ENCODE peak calls at places on chromosome 16, in nine cellular contexts. One of them, this sample, is unnamed.

GRCh38 chr16:73152731-73153130 is 104.8 kb upstream of the ZFHX3 start:
- DNase-seq in mesothelial cell of epicardium: no peak
- DNase-seq in gastrocnemius medialis: no peak
- DNase-seq in AG04449: no peak
- DNase-seq in neural progenitor cell: peak
- DNase-seq in BJ: no peak
- DNase-seq in progenitor cell of endocrine pancreas: peak
- DNase-seq in right lobe of liver: no peak
- DNase-seq in endothelial cell: peak
- DNase-seq in this sample: no peak

GRCh38 chr16:78748471-78748929 is 649.0 kb downstream of the WWOX start:
- DNase-seq in mesothelial cell of epicardium: no peak
- DNase-seq in gastrocnemius medialis: peak
- DNase-seq in AG04449: no peak
- DNase-seq in neural progenitor cell: no peak
- DNase-seq in BJ: no peak
- DNase-seq in progenitor cell of endocrine pancreas: no peak
- DNase-seq in right lobe of liver: no peak
- DNase-seq in endothelial cell: no peak
- DNase-seq in this sample: no peak

GRCh38 chr16:53502331-53503269 is at the start of gene AKTIP:
- DNase-seq in mesothelial cell of epicardium: peak
- DNase-seq in gastrocnemius medialis: peak
- DNase-seq in AG04449: no peak
- DNase-seq in neural progenitor cell: peak
- DNase-seq in BJ: no peak
- DNase-seq in progenitor cell of endocrine pancreas: peak
- DNase-seq in right lobe of liver: peak
- DNase-seq in endothelial cell: peak
- DNase-seq in this sample: no peak

GRCh38 chr16:86067936-86068335 is 169.0 kb downstream of the IRF8 start:
- DNase-seq in mesothelial cell of epicardium: no peak
- DNase-seq in gastrocnemius medialis: no peak
- DNase-seq in AG04449: no peak
- DNase-seq in neural progenitor cell: no peak
- DNase-seq in BJ: no peak
- DNase-seq in progenitor cell of endocrine pancreas: no peak
- DNase-seq in right lobe of liver: no peak
- DNase-seq in endothelial cell: no peak
- DNase-seq in this sample: no peak

GRCh38 chr16:71927383-71927782 is 32.1 kb downstream of the IST1 start:
- DNase-seq in mesothelial cell of epicardium: peak
- DNase-seq in gastrocnemius medialis: peak
- DNase-seq in AG04449: peak
- DNase-seq in neural progenitor cell: no peak
- DNase-seq in BJ: peak
- DNase-seq in progenitor cell of endocrine pancreas: no peak
- DNase-seq in right lobe of liver: no peak
- DNase-seq in endothelial cell: no peak
- DNase-seq in this sample: peak

GRCh38 chr16:47905771-47906170 is 250.0 kb downstream of the ABCC12 start:
- DNase-seq in mesothelial cell of epicardium: no peak
- DNase-seq in gastrocnemius medialis: no peak
- DNase-seq in AG04449: no peak
- DNase-seq in neural progenitor cell: no peak
- DNase-seq in BJ: peak
- DNase-seq in progenitor cell of endocrine pancreas: no peak
- DNase-seq in right lobe of liver: no peak
- DNase-seq in endothelial cell: no peak
- DNase-seq in this sample: no peak

GRCh38 chr16:4882261-4882632 is 35.0 kb downstream of the UBN1 start:
- DNase-seq in mesothelial cell of epicardium: no peak
- DNase-seq in gastrocnemius medialis: no peak
- DNase-seq in AG04449: no peak
- DNase-seq in neural progenitor cell: no peak
- DNase-seq in BJ: no peak
- DNase-seq in progenitor cell of endocrine pancreas: no peak
- DNase-seq in right lobe of liver: no peak
- DNase-seq in endothelial cell: no peak
- DNase-seq in this sample: peak

GRCh38 chr16:3776316-3776715 is 59.0 kb upstream of the TRAP1 start:
- DNase-seq in mesothelial cell of epicardium: no peak
- DNase-seq in gastrocnemius medialis: peak
- DNase-seq in AG04449: no peak
- DNase-seq in neural progenitor cell: no peak
- DNase-seq in BJ: no peak
- DNase-seq in progenitor cell of endocrine pancreas: no peak
- DNase-seq in right lobe of liver: peak
- DNase-seq in endothelial cell: no peak
- DNase-seq in this sample: no peak

GRCh38 chr16:11408261-11408660 is 63.0 kb downstream of the RMI2 start:
- DNase-seq in mesothelial cell of epicardium: no peak
- DNase-seq in gastrocnemius medialis: no peak
- DNase-seq in AG04449: no peak
- DNase-seq in neural progenitor cell: no peak
- DNase-seq in BJ: no peak
- DNase-seq in progenitor cell of endocrine pancreas: no peak
- DNase-seq in right lobe of liver: no peak
- DNase-seq in endothelial cell: no peak
- DNase-seq in this sample: no peak

GRCh38 chr16:54886078-54886477 is 44.6 kb upstream of the IRX5 start:
- DNase-seq in mesothelial cell of epicardium: no peak
- DNase-seq in gastrocnemius medialis: no peak
- DNase-seq in AG04449: no peak
- DNase-seq in neural progenitor cell: no peak
- DNase-seq in BJ: no peak
- DNase-seq in progenitor cell of endocrine pancreas: no peak
- DNase-seq in right lobe of liver: no peak
- DNase-seq in endothelial cell: no peak
- DNase-seq in this sample: no peak

GRCh38 chr16:20675488-20676267 is 21.8 kb downstream of the ACSM1 start:
- DNase-seq in mesothelial cell of epicardium: peak
- DNase-seq in gastrocnemius medialis: no peak
- DNase-seq in AG04449: no peak
- DNase-seq in neural progenitor cell: peak
- DNase-seq in BJ: no peak
- DNase-seq in progenitor cell of endocrine pancreas: no peak
- DNase-seq in right lobe of liver: no peak
- DNase-seq in endothelial cell: no peak
- DNase-seq in this sample: no peak

GRCh38 chr16:1493746-1494094 is 560 bp downstream of the TELO2 start:
- DNase-seq in mesothelial cell of epicardium: no peak
- DNase-seq in gastrocnemius medialis: no peak
- DNase-seq in AG04449: no peak
- DNase-seq in neural progenitor cell: peak
- DNase-seq in BJ: no peak
- DNase-seq in progenitor cell of endocrine pancreas: peak
- DNase-seq in right lobe of liver: peak
- DNase-seq in endothelial cell: no peak
- DNase-seq in this sample: no peak

GRCh38 chr16:11673091-11674000 is 5.1 kb downstream of the SNN start:
- DNase-seq in mesothelial cell of epicardium: no peak
- DNase-seq in gastrocnemius medialis: peak
- DNase-seq in AG04449: no peak
- DNase-seq in neural progenitor cell: no peak
- DNase-seq in BJ: no peak
- DNase-seq in progenitor cell of endocrine pancreas: no peak
- DNase-seq in right lobe of liver: no peak
- DNase-seq in endothelial cell: no peak
- DNase-seq in this sample: no peak

GRCh38 chr16:60727856-60728255 is 1308.4 kb downstream of the CDH8 start:
- DNase-seq in mesothelial cell of epicardium: no peak
- DNase-seq in gastrocnemius medialis: no peak
- DNase-seq in AG04449: no peak
- DNase-seq in neural progenitor cell: no peak
- DNase-seq in BJ: no peak
- DNase-seq in progenitor cell of endocrine pancreas: no peak
- DNase-seq in right lobe of liver: no peak
- DNase-seq in endothelial cell: no peak
- DNase-seq in this sample: no peak

GRCh38 chr16:4414187-4414909 is 2.0 kb downstream of the CORO7 start:
- DNase-seq in mesothelial cell of epicardium: no peak
- DNase-seq in gastrocnemius medialis: no peak
- DNase-seq in AG04449: no peak
- DNase-seq in neural progenitor cell: no peak
- DNase-seq in BJ: no peak
- DNase-seq in progenitor cell of endocrine pancreas: no peak
- DNase-seq in right lobe of liver: no peak
- DNase-seq in endothelial cell: no peak
- DNase-seq in this sample: no peak

GRCh38 chr16:57801856-57802634 is at the start of gene KIFC3:
- DNase-seq in mesothelial cell of epicardium: peak
- DNase-seq in gastrocnemius medialis: peak
- DNase-seq in AG04449: no peak
- DNase-seq in neural progenitor cell: peak
- DNase-seq in BJ: no peak
- DNase-seq in progenitor cell of endocrine pancreas: peak
- DNase-seq in right lobe of liver: peak
- DNase-seq in endothelial cell: peak
- DNase-seq in this sample: no peak

GRCh38 chr16:21167360-21167759 is 8.9 kb downstream of the LDAF1 start:
- DNase-seq in mesothelial cell of epicardium: no peak
- DNase-seq in gastrocnemius medialis: no peak
- DNase-seq in AG04449: peak
- DNase-seq in neural progenitor cell: no peak
- DNase-seq in BJ: peak
- DNase-seq in progenitor cell of endocrine pancreas: no peak
- DNase-seq in right lobe of liver: no peak
- DNase-seq in endothelial cell: no peak
- DNase-seq in this sample: peak

GRCh38 chr16:4298761-4299522 is 16.9 kb upstream of the GLIS2 start:
- DNase-seq in mesothelial cell of epicardium: peak
- DNase-seq in gastrocnemius medialis: peak
- DNase-seq in AG04449: no peak
- DNase-seq in neural progenitor cell: peak
- DNase-seq in BJ: peak
- DNase-seq in progenitor cell of endocrine pancreas: no peak
- DNase-seq in right lobe of liver: no peak
- DNase-seq in endothelial cell: peak
- DNase-seq in this sample: no peak

GRCh38 chr16:57800213-57801097 is 1.8 kb downstream of the KIFC3 start:
- DNase-seq in mesothelial cell of epicardium: no peak
- DNase-seq in gastrocnemius medialis: no peak
- DNase-seq in AG04449: no peak
- DNase-seq in neural progenitor cell: no peak
- DNase-seq in BJ: no peak
- DNase-seq in progenitor cell of endocrine pancreas: no peak
- DNase-seq in right lobe of liver: peak
- DNase-seq in endothelial cell: no peak
- DNase-seq in this sample: no peak

GRCh38 chr16:73057369-73058210 is 9.7 kb upstream of the ZFHX3 start:
- DNase-seq in mesothelial cell of epicardium: no peak
- DNase-seq in gastrocnemius medialis: no peak
- DNase-seq in AG04449: no peak
- DNase-seq in neural progenitor cell: peak
- DNase-seq in BJ: no peak
- DNase-seq in progenitor cell of endocrine pancreas: peak
- DNase-seq in right lobe of liver: peak
- DNase-seq in endothelial cell: peak
- DNase-seq in this sample: no peak

GRCh38 chr16:31711344-31711845 is 162.2 kb upstream of the ZNF267 start:
- DNase-seq in mesothelial cell of epicardium: no peak
- DNase-seq in gastrocnemius medialis: no peak
- DNase-seq in AG04449: no peak
- DNase-seq in neural progenitor cell: no peak
- DNase-seq in BJ: no peak
- DNase-seq in progenitor cell of endocrine pancreas: no peak
- DNase-seq in right lobe of liver: no peak
- DNase-seq in endothelial cell: no peak
- DNase-seq in this sample: no peak
- TF ChIP-seq CTCF in mesothelial cell of epicardium: no peak
- TF ChIP-seq CTCF in gastrocnemius medialis: no peak
- TF ChIP-seq CTCF in AG04449: no peak
- TF ChIP-seq CTCF in neural progenitor cell: peak
- TF ChIP-seq CTCF in BJ: no peak
- TF ChIP-seq CTCF in progenitor cell of endocrine pancreas: peak
- TF ChIP-seq CTCF in right lobe of liver: no peak
- TF ChIP-seq CTCF in endothelial cell: no peak
- TF ChIP-seq CTCF in this sample: no peak

GRCh38 chr16:67393111-67393789 is at the start of gene TPPP3:
- DNase-seq in mesothelial cell of epicardium: peak
- DNase-seq in gastrocnemius medialis: peak
- DNase-seq in AG04449: no peak
- DNase-seq in neural progenitor cell: peak
- DNase-seq in BJ: peak
- DNase-seq in progenitor cell of endocrine pancreas: peak
- DNase-seq in right lobe of liver: peak
- DNase-seq in endothelial cell: peak
- DNase-seq in this sample: no peak
- TF ChIP-seq CTCF in mesothelial cell of epicardium: peak
- TF ChIP-seq CTCF in gastrocnemius medialis: peak
- TF ChIP-seq CTCF in AG04449: peak
- TF ChIP-seq CTCF in neural progenitor cell: peak
- TF ChIP-seq CTCF in BJ: peak
- TF ChIP-seq CTCF in progenitor cell of endocrine pancreas: peak
- TF ChIP-seq CTCF in right lobe of liver: peak
- TF ChIP-seq CTCF in endothelial cell: peak
- TF ChIP-seq CTCF in this sample: peak

DNA sequence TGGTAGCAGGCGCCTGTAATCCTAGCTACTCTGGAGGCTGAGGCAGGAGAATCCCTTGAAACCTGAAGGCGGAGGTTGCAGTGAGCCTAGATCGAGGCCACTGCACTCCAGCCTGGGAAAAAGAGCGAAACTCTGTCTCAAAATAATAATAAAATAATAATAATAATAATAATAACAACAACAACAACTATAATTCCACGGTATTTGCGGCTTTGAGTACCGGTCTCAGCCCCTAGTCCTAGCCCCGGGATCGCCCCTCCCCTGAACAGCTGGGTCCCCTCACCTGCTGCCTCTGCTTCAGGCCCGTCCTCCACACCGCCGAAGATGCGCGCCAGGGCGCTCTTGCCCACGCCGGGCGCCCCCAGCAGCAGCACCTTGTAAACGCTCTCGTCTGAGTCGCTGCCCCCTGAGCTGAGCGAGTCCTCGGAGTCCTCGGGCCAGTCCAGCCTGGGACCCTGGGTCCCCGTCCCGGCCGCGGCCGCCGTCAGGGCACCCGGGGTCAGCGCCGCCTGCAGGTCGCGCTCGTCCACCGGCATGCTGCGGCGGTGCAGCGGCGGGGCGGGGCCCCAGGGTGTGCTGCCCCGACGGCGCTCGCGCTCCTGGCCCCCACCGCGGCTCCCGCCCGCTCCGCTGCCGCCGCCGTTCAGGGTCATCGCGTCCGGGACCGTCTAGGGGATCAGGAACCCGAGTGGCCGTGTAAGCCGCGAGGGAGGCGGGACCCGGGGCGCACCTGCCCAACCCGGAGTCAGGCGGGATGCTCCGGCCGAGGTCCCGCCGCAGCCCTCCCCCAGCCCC is 611 bp downstream of the RRAD start:
- DNase-seq in mesothelial cell of epicardium: no peak
- DNase-seq in gastrocnemius medialis: peak
- DNase-seq in AG04449: no peak
- DNase-seq in neural progenitor cell: peak
- DNase-seq in BJ: no peak
- DNase-seq in progenitor cell of endocrine pancreas: peak
- DNase-seq in right lobe of liver: no peak
- DNase-seq in endothelial cell: peak
- DNase-seq in this sample: no peak
- TF ChIP-seq CTCF in mesothelial cell of epicardium: no peak
- TF ChIP-seq CTCF in gastrocnemius medialis: no peak
- TF ChIP-seq CTCF in AG04449: peak
- TF ChIP-seq CTCF in neural progenitor cell: peak
- TF ChIP-seq CTCF in BJ: no peak
- TF ChIP-seq CTCF in progenitor cell of endocrine pancreas: peak
- TF ChIP-seq CTCF in right lobe of liver: peak
- TF ChIP-seq CTCF in endothelial cell: peak
- TF ChIP-seq CTCF in this sample: peak

GRCh38 chr16:64469906-64470702 is 651.8 kb downstream of the CDH11 start:
- DNase-seq in mesothelial cell of epicardium: no peak
- DNase-seq in gastrocnemius medialis: peak
- DNase-seq in AG04449: no peak
- DNase-seq in neural progenitor cell: peak
- DNase-seq in BJ: no peak
- DNase-seq in progenitor cell of endocrine pancreas: no peak
- DNase-seq in right lobe of liver: no peak
- DNase-seq in endothelial cell: no peak
- DNase-seq in this sample: no peak
- TF ChIP-seq CTCF in mesothelial cell of epicardium: no peak
- TF ChIP-seq CTCF in gastrocnemius medialis: no peak
- TF ChIP-seq CTCF in AG04449: peak
- TF ChIP-seq CTCF in neural progenitor cell: no peak
- TF ChIP-seq CTCF in BJ: peak
- TF ChIP-seq CTCF in progenitor cell of endocrine pancreas: no peak
- TF ChIP-seq CTCF in right lobe of liver: no peak
- TF ChIP-seq CTCF in endothelial cell: no peak
- TF ChIP-seq CTCF in this sample: peak

This sample was measured in astrocyte of the cerebellum.